ENCODE peak calls at places on chromosomes 4 and X, in four cellular contexts. One of them, this sample, is unnamed.

GRCh38 chr4:2794707-2795557 is 2.0 kb downstream of the SH3BP2 start:
- DNase-seq in HCT116: no peak
- DNase-seq in Panc1: no peak
- DNase-seq in SK-N-SH: no peak
- DNase-seq in this sample: no peak

GRCh38 chr4:3717241-3717640 is 48.9 kb upstream of the ADRA2C start:
- DNase-seq in HCT116: no peak
- DNase-seq in Panc1: no peak
- DNase-seq in SK-N-SH: no peak
- DNase-seq in this sample: no peak

GRCh38 chrX:99703467-99703866 is 706.6 kb downstream of the PCDH19 start:
- DNase-seq in HCT116: no peak
- DNase-seq in Panc1: no peak
- DNase-seq in SK-N-SH: no peak
- DNase-seq in this sample: no peak

GRCh38 chr4:152586668-152587067 is 50.8 kb upstream of the FBXW7 start:
- DNase-seq in HCT116: no peak
- DNase-seq in Panc1: no peak
- DNase-seq in SK-N-SH: no peak
- DNase-seq in this sample: peak

GRCh38 chr4:99156992-99157391 is 12.9 kb upstream of the ADH4 start:
- DNase-seq in HCT116: no peak
- DNase-seq in Panc1: no peak
- DNase-seq in SK-N-SH: no peak
- DNase-seq in this sample: peak

GRCh38 chr4:185874516-185875230 is 62.7 kb upstream of the SORBS2 start:
- DNase-seq in HCT116: no peak
- DNase-seq in Panc1: no peak
- DNase-seq in SK-N-SH: no peak
- DNase-seq in this sample: no peak

GRCh38 chrX:71514367-71515038 is 18.4 kb upstream of the OGT start:
- DNase-seq in HCT116: no peak
- DNase-seq in Panc1: no peak
- DNase-seq in SK-N-SH: no peak
- DNase-seq in this sample: no peak

GRCh38 chr4:7655267-7655548 is 220.5 kb upstream of the PSAPL1 start:
- DNase-seq in HCT116: no peak
- DNase-seq in Panc1: no peak
- DNase-seq in SK-N-SH: no peak
- DNase-seq in this sample: no peak

GRCh38 chr4:46270986-46271596 is 118.8 kb downstream of the GABRA2 start:
- DNase-seq in HCT116: no peak
- DNase-seq in Panc1: peak
- DNase-seq in SK-N-SH: peak
- DNase-seq in this sample: peak

GRCh38 chr4:83629945-83630684 is 94.2 kb downstream of the GPAT3 start:
- DNase-seq in HCT116: no peak
- DNase-seq in Panc1: no peak
- DNase-seq in SK-N-SH: no peak
- DNase-seq in this sample: no peak

GRCh38 chr4:96035727-96036126 is 195.8 kb downstream of the PDHA2 start:
- DNase-seq in HCT116: peak
- DNase-seq in Panc1: no peak
- DNase-seq in SK-N-SH: no peak
- DNase-seq in this sample: no peak

GRCh38 chr4:7147261-7147660 is 45.1 kb upstream of the SORCS2 start:
- DNase-seq in HCT116: no peak
- DNase-seq in Panc1: no peak
- DNase-seq in SK-N-SH: no peak
- DNase-seq in this sample: no peak

GRCh38 chrX:72368796-72369195 is 63.1 kb upstream of the CITED1 start:
- DNase-seq in HCT116: no peak
- DNase-seq in Panc1: no peak
- DNase-seq in SK-N-SH: no peak
- DNase-seq in this sample: no peak

GRCh38 chr4:24973471-24974251 is 57.1 kb downstream of the LGI2 start:
- DNase-seq in HCT116: no peak
- DNase-seq in Panc1: no peak
- DNase-seq in SK-N-SH: no peak
- DNase-seq in this sample: peak
- TF ChIP-seq SIN3A in HCT116: no peak
- TF ChIP-seq SIN3A in Panc1: no peak
- TF ChIP-seq SIN3A in SK-N-SH: no peak
- TF ChIP-seq SIN3A in this sample: no peak

GRCh38 chr4:76120199-76120598 is 28.0 kb downstream of the NUP54 start:
- DNase-seq in HCT116: no peak
- DNase-seq in Panc1: no peak
- DNase-seq in SK-N-SH: no peak
- DNase-seq in this sample: no peak

GRCh38 chr4:76127754-76128153 is 20.4 kb downstream of the NUP54 start:
- DNase-seq in HCT116: no peak
- DNase-seq in Panc1: no peak
- DNase-seq in SK-N-SH: no peak
- DNase-seq in this sample: no peak

DNA sequence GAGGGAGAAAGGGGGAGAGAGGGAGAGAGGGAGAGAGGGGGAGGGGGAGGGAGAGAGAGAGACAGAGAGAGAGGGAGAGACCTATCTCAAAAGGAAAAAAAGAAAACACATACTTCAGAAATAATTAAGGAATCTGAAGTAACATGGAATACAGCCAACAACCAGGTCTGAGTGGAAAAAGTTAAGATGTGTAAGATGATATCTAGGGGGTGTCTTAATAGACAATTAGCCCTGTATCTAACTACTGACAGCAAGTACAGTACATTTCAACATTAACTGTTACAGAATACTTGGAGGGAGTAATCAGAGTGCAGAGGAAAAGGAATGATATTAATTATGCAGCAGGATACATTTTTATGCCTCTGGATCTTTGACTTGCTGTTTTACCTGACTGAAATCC is 22.4 kb downstream of the NUP54 start:
- DNase-seq in HCT116: no peak
- DNase-seq in Panc1: no peak
- DNase-seq in SK-N-SH: no peak
- DNase-seq in this sample: no peak
- TF ChIP-seq SIN3A in HCT116: no peak
- TF ChIP-seq SIN3A in Panc1: no peak
- TF ChIP-seq SIN3A in SK-N-SH: no peak
- TF ChIP-seq SIN3A in this sample: no peak

GRCh38 chr4:1026115-1026514 is 14.7 kb downstream of the FGFRL1 start:
- DNase-seq in HCT116: no peak
- DNase-seq in Panc1: no peak
- DNase-seq in SK-N-SH: peak
- DNase-seq in this sample: no peak
- TF ChIP-seq SIN3A in HCT116: no peak
- TF ChIP-seq SIN3A in Panc1: no peak
- TF ChIP-seq SIN3A in SK-N-SH: no peak
- TF ChIP-seq SIN3A in this sample: no peak

GRCh38 chr4:138202686-138203085 is 39.5 kb downstream of the SLC7A11 start:
- DNase-seq in HCT116: no peak
- DNase-seq in Panc1: no peak
- DNase-seq in SK-N-SH: no peak
- DNase-seq in this sample: no peak

GRCh38 chr4:138196153-138196552 is 46.0 kb downstream of the SLC7A11 start:
- DNase-seq in HCT116: no peak
- DNase-seq in Panc1: no peak
- DNase-seq in SK-N-SH: no peak
- DNase-seq in this sample: no peak

GRCh38 chr4:138200236-138200590 is 41.9 kb downstream of the SLC7A11 start:
- DNase-seq in HCT116: no peak
- DNase-seq in Panc1: no peak
- DNase-seq in SK-N-SH: no peak
- DNase-seq in this sample: no peak

GRCh38 chr4:138204507-138204906 is 37.6 kb downstream of the SLC7A11 start:
- DNase-seq in HCT116: no peak
- DNase-seq in Panc1: no peak
- DNase-seq in SK-N-SH: no peak
- DNase-seq in this sample: peak

DNA sequence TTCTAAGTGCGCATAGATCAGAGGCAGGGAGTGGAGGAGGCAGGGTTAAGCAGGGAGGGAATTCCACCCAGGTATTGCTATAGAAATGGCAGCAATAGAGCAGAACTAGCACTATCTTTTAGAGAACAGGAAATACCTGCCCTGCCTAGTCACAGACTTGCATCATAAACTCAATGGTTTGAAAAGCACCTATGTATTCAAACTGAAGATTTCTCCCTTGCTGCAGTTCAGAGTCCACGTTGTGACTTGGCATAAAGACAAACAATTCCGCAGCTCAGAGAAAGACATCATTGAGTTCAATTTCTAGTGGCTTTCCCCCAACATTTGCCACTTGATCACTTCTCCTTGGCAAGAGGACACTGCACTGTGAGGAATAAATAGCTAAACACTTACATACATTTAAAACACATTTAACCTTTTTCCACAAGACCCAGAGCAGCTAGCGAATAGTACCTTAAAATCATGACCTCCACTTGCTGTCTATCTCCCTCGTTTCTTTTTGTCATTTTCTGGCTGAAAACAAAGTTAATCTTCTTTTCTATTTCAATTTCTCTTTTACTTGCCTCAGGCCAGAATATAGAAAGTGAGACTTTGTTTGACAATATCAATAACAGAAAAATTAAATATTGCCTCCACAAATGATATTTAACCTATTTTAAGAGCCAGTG is 42.4 kb downstream of the SLC7A11 start:
- DNase-seq in HCT116: peak
- DNase-seq in Panc1: peak
- DNase-seq in SK-N-SH: no peak
- DNase-seq in this sample: peak
- TF ChIP-seq SIN3A in HCT116: peak
- TF ChIP-seq SIN3A in Panc1: no peak
- TF ChIP-seq SIN3A in SK-N-SH: no peak
- TF ChIP-seq SIN3A in this sample: no peak